ENCODE peak calls at places on chromosomes 1 and 21, in eight cellular contexts. L is NCI-H774; A is activated T-helper 1 cell treated with Interleukin-2 at 50 U/mL for 16 hours; B is NCI-H1105 treated with DMSO at 0.1 percent for 48 hours; X is cardiac fibroblast; H is cardiac muscle cell; W is stimulated activated CD4-positive, alpha-beta T cell treated with anti-CD3 and anti-CD28 coated beads, Interleukin-12 subunit alpha, Interleukin-12 subunit beta, amount 100 ng/mL, for 4 hours; F is fibroblast of villous mesenchyme. T is an unnamed sample.

GRCh38 chr1:64663654-64664053 is 81.2 kb upstream of the RAVER2 start:
- DNase-seq in L (no peak), A (no peak), B (no peak), X (peak), H (peak), W (no peak), F (no peak), T (peak)

GRCh38 chr1:162916821-162917613 is 56.0 kb upstream of the CCDC190 start:
- DNase-seq in L (no peak), A (no peak), B (no peak), X (no peak), H (no peak), W (no peak), F (no peak), T (no peak)

GRCh38 chr21:28857720-28858119 is 135.0 kb downstream of the LTN1 start:
- DNase-seq in L (no peak), A (no peak), B (no peak), X (no peak), H (no peak), W (no peak), F (no peak), T (no peak)

GRCh38 chr1:94456736-94457135 is 38.5 kb downstream of the ABCD3 start:
- DNase-seq in L (no peak), A (no peak), B (no peak), X (no peak), H (no peak), W (no peak), F (no peak), T (no peak)

GRCh38 chr21:42592156-42592820 is 61.1 kb upstream of the PDE9A start:
- DNase-seq in L (no peak), A (no peak), B (no peak), X (no peak), H (no peak), W (no peak), F (no peak), T (no peak)

GRCh38 chr1:214899908-214900470 is 182.5 kb upstream of the KCNK2 start:
- DNase-seq in L (no peak), A (no peak), B (no peak), X (no peak), H (no peak), W (no peak), F (no peak), T (no peak)

GRCh38 chr1:65467536-65467935 is 47.1 kb downstream of the LEPR start:
- DNase-seq in L (no peak), A (no peak), B (peak), X (peak), H (peak), W (no peak), F (peak), T (no peak)

GRCh38 chr1:36142121-36142520 is 7.2 kb downstream of the TRAPPC3 start:
- DNase-seq in L (no peak), A (no peak), B (peak), X (peak), H (no peak), W (no peak), F (no peak), T (peak)

GRCh38 chr1:218156602-218157001 is 128.5 kb upstream of the RRP15 start:
- DNase-seq in L (peak), A (no peak), B (no peak), X (no peak), H (peak), W (no peak), F (no peak), T (peak)

GRCh38 chr1:56776581-56776980 is 42.6 kb downstream of the FYB2 start:
- DNase-seq in L (no peak), A (no peak), B (no peak), X (no peak), H (no peak), W (no peak), F (no peak), T (no peak)

GRCh38 chr1:178864326-178864725 is 6.6 kb downstream of the ANGPTL1 start:
- DNase-seq in L (no peak), A (no peak), B (no peak), X (no peak), H (no peak), W (no peak), F (peak), T (no peak)

GRCh38 chr21:34799092-34799491 is 130.3 kb downstream of the CLIC6 start:
- DNase-seq in L (no peak), A (no peak), B (no peak), X (no peak), H (no peak), W (no peak), F (no peak), T (no peak)

GRCh38 chr21:17427831-17428483 is 84.9 kb upstream of the CXADR start:
- DNase-seq in L (no peak), A (no peak), B (no peak), X (no peak), H (no peak), W (no peak), F (no peak), T (no peak)

GRCh38 chr1:244761279-244761678 is 74.2 kb upstream of the COX20 start:
- DNase-seq in L (no peak), A (no peak), B (no peak), X (no peak), H (no peak), W (no peak), F (no peak), T (no peak)

GRCh38 chr1:116350097-116350645 is 22.9 kb upstream of the ATP1A1 start:
- DNase-seq in L (no peak), A (no peak), B (no peak), X (no peak), H (no peak), W (no peak), F (no peak), T (no peak)

GRCh38 chr1:54331091-54331772 is 75.0 kb downstream of the SSBP3 start:
- DNase-seq in L (no peak), A (no peak), B (no peak), X (no peak), H (no peak), W (no peak), F (peak), T (peak)

GRCh38 chr21:32246571-32246970 is 32.3 kb downstream of the MIS18A start:
- DNase-seq in L (no peak), A (no peak), B (no peak), X (no peak), H (no peak), W (no peak), F (no peak), T (no peak)

GRCh38 chr21:27776925-27777553 is 810.2 kb upstream of the ADAMTS5 start:
- DNase-seq in L (no peak), A (no peak), B (no peak), X (peak), H (no peak), W (no peak), F (no peak), T (no peak)

GRCh38 chr1:222370911-222371717 is 176.8 kb downstream of the HHIPL2 start:
- DNase-seq in L (no peak), A (no peak), B (no peak), X (peak), H (no peak), W (no peak), F (peak), T (no peak)

GRCh38 chr1:18440385-18441226 is 40.1 kb upstream of the KLHDC7A start:
- DNase-seq in L (no peak), A (no peak), B (no peak), X (no peak), H (no peak), W (no peak), F (no peak), T (no peak)

GRCh38 chr1:156742801-156743200 is 1.9 kb upstream of the MRPL24 start:
- DNase-seq in L (no peak), A (no peak), B (no peak), X (no peak), H (no peak), W (no peak), F (no peak), T (no peak)

GRCh38 chr1:202086579-202087350 is 36.0 kb upstream of the GPR37L1 start:
- DNase-seq in L (no peak), A (no peak), B (no peak), X (no peak), H (no peak), W (no peak), F (no peak), T (peak)

GRCh38 chr1:7435276-7436055 is 335.6 kb upstream of the VAMP3 start:
- DNase-seq in L (no peak), A (no peak), B (no peak), X (no peak), H (no peak), W (no peak), F (no peak), T (no peak)

GRCh38 chr1:25543425-25544242 is at the start of gene LDLRAP1:
- DNase-seq in L (no peak), A (peak), B (peak), X (peak), H (peak), W (peak), F (peak), T (peak)

GRCh38 chr21:45887788-45888187 is 93.8 kb upstream of the COL6A1 start:
- DNase-seq in L (peak), A (no peak), B (no peak), X (no peak), H (peak), W (no peak), F (no peak), T (no peak)

GRCh38 chr1:57576750-57577149 is 152.9 kb upstream of the DAB1 start:
- DNase-seq in L (no peak), A (no peak), B (no peak), X (no peak), H (no peak), W (no peak), F (no peak), T (peak)

T was measured in NCI-H2029.